ENCODE peak calls at places on chromosomes 12 and 14, in nine cellular contexts. U, C, M, X, R, D, J, L and N are unnamed samples. For H3K4me1, the result is how much of the 10 kb centered on the place peaks cover.

GRCh38 chr14:61475316-61475715 is 153.9 kb downstream of the PRKCH start:
- DNase-seq in C (peak), L (no peak), U (peak), M (no peak), J (no peak), R (no peak), D (no peak), X (no peak), N (no peak)

GRCh38 chr14:64113279-64113678 is 180.9 kb downstream of the ESR2 start:
- DNase-seq in C (no peak), D (peak), J (no peak), X (peak), U (no peak), M (peak), R (no peak), L (peak), N (no peak)

GRCh38 chr12:51389302-51389999 is 1.8 kb downstream of the GALNT6 start:
- DNase-seq in X (no peak), R (no peak), L (no peak), J (no peak), U (peak), M (peak), D (no peak), C (no peak), N (no peak)

GRCh38 chr12:16389594-16389993 is 42.1 kb downstream of the MGST1 start:
- DNase-seq in L (no peak), D (no peak), J (no peak), R (no peak), U (peak), M (no peak), X (no peak), C (no peak), N (no peak)

GRCh38 chr12:2654311-2654710 is 140.5 kb upstream of the FKBP4 start:
- DNase-seq in M (no peak), D (no peak), R (no peak), J (no peak), X (no peak), U (no peak), L (no peak), C (no peak), N (no peak)

GRCh38 chr12:105764216-105764835 is 374.4 kb downstream of the NUAK1 start:
- DNase-seq in L (no peak), J (no peak), R (no peak), U (no peak), D (no peak), M (no peak), C (no peak), X (no peak), N (no peak)

GRCh38 chr12:121009744-121010143 is 6.5 kb downstream of the C12orf43 start:
- DNase-seq in C (peak), J (no peak), X (no peak), D (peak), L (peak), U (peak), R (no peak), M (no peak), N (no peak)

GRCh38 chr12:130742716-130743115 is 26.6 kb upstream of the RIMBP2 start:
- DNase-seq in J (no peak), D (no peak), U (no peak), C (no peak), M (no peak), L (no peak), X (no peak), R (no peak), N (no peak)

GRCh38 chr12:19719650-19720049 is 280.4 kb downstream of the AEBP2 start:
- DNase-seq in X (no peak), M (no peak), U (no peak), D (no peak), L (no peak), J (no peak), R (no peak), C (no peak), N (no peak)

GRCh38 chr12:69475237-69475984 is 5.2 kb downstream of the FRS2 start:
- DNase-seq in C (peak), X (peak), D (no peak), L (no peak), J (no peak), U (peak), R (no peak), M (no peak), N (no peak)

GRCh38 chr14:51182166-51182565 is 57.9 kb upstream of the TMX1 start:
- DNase-seq in R (no peak), J (no peak), X (no peak), D (no peak), C (peak), M (no peak), U (no peak), L (no peak), N (no peak)

GRCh38 chr12:49623142-49623899 is at the start of gene PRPF40B:
- DNase-seq in R (peak), U (peak), X (peak), J (peak), D (peak), C (peak), L (peak), M (peak), N (peak)

GRCh38 chr12:57729321-57729844 is 9.2 kb downstream of the AGAP2 start:
- DNase-seq in U (no peak), C (no peak), M (no peak), J (no peak), X (no peak), R (no peak), D (no peak), L (no peak), N (no peak)

GRCh38 chr12:96720363-96720705 is 186.7 kb upstream of the NEDD1 start:
- DNase-seq in X (peak), C (peak), D (peak), U (no peak), M (no peak), L (peak), J (no peak), R (no peak), N (peak)

GRCh38 chr12:110935588-110935987 is 15.2 kb upstream of the MYL2 start:
- DNase-seq in M (no peak), L (no peak), U (no peak), X (no peak), D (no peak), J (no peak), R (no peak), C (no peak), N (no peak)
- H3K27ac ChIP-seq in M (no peak), L (no peak), U (no peak), X (no peak), D (no peak), J (no peak), R (no peak), C (peak), N (no peak)

GRCh38 chr12:113422929-113423669 is 919 bp downstream of the SDSL start:
- DNase-seq in D (peak), J (no peak), M (no peak), X (no peak), R (no peak), U (peak), L (no peak), C (no peak), N (no peak)

GRCh38 chr12:113424915-113425823 is 3.0 kb downstream of the SDSL start:
- DNase-seq in D (peak), M (peak), R (no peak), U (peak), J (no peak), L (no peak), X (peak), C (peak), N (peak)

GRCh38 chr12:113420996-113421595 is 1.1 kb upstream of the SDSL start:
- DNase-seq in U (no peak), J (no peak), R (no peak), L (no peak), C (no peak), X (no peak), M (no peak), D (no peak), N (no peak)

GRCh38 chr12:113425960-113426453 is 3.8 kb downstream of the SDSL start:
- DNase-seq in J (no peak), U (no peak), L (no peak), M (no peak), R (no peak), D (no peak), X (no peak), C (no peak), N (no peak)

GRCh38 chr12:113422030-113422900 is at the start of gene SDSL:
- DNase-seq in U (peak), L (peak), C (peak), D (peak), X (peak), M (peak), R (peak), J (peak), N (peak)
- TF ChIP-seq POLR2A in U (no peak), L (peak), C (peak), D (peak), X (peak), M (no peak), R (no peak), J (no peak), N (no peak)

DNA sequence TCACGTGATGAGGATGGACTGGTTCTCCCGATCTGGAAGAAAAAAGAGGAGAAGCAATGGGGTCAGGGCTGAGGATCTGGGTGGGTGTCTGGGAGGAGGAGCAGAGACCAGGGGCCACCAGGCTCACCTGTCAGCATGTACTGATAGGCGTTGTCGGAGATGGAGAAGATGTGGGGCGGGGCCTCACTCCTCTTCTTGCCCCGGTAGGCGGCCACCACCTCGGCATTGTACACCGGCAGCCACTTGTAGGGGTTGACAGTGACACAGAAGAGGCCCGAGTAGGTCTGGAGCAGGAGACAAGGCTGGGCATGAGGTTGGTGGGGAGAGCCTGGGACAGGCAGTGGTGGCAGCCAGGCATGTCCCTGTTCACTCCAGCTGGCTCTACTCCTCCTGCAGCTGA is 3.0 kb downstream of the MYH6 start:
- DNase-seq in U (no peak), M (no peak), R (no peak), X (no peak), D (no peak), C (no peak), L (no peak), J (no peak), N (peak)
- H3K4me1 ChIP-seq in U (under half), M (under half), R (under half), X (under half), D (under half), C (under half), L (under half), J (under half), N (under half)

GRCh38 chr12:104627231-104627974 is 170.7 kb downstream of the CHST11 start:
- DNase-seq in R (no peak), J (no peak), C (no peak), U (no peak), D (no peak), X (no peak), M (no peak), L (no peak), N (no peak)
- H3K27ac ChIP-seq in R (no peak), J (no peak), C (no peak), U (no peak), D (no peak), X (no peak), M (no peak), L (no peak), N (no peak)

GRCh38 chr12:31591308-31591901 is 469 bp upstream of the DENND5B start:
- DNase-seq in J (peak), C (peak), D (peak), R (peak), L (peak), U (no peak), X (peak), M (peak), N (no peak)
- TF ChIP-seq POLR2A in J (no peak), C (peak), D (no peak), R (no peak), L (no peak), U (no peak), X (no peak), M (no peak), N (no peak)

DNA sequence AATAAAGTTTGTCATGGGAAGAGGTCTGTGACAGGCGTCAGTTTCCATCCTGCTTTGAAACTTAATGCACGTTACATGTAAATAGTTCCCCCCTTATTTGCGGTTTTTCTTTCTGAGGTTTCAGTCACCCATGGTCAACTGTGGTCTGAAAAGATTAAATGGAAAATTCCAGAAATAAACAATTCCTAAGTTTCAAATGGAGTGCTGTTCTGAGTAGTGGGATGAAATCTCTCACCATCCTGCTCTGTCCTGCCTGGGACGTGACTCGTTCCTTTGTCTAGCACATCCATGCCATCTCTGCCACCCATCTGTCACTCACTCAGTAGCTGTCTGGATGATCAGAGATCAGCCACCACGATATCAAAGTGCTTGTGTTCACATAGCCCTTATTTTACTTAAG is 51.3 kb upstream of the DICER1 start:
- DNase-seq in D (no peak), L (no peak), C (no peak), J (no peak), M (no peak), X (no peak), R (no peak), U (no peak), N (no peak)
- H3K4me1 ChIP-seq in D (under half), L (under half), C (under half), J (under half), M (under half), X (under half), R (under half), U (under half), N (under half)

GRCh38 chr14:68461086-68461485 is 331.8 kb downstream of the ZFP36L1 start:
- DNase-seq in C (no peak), M (no peak), L (no peak), U (no peak), J (no peak), D (no peak), X (no peak), R (no peak), N (no peak)

GRCh38 chr14:68460541-68460940 is 332.3 kb downstream of the ZFP36L1 start:
- DNase-seq in C (no peak), X (no peak), L (no peak), M (no peak), J (no peak), U (no peak), R (no peak), D (no peak), N (peak)

GRCh38 chr14:68459480-68460136 is 333.3 kb downstream of the ZFP36L1 start:
- DNase-seq in M (no peak), C (no peak), L (no peak), J (no peak), X (no peak), R (no peak), D (no peak), U (no peak), N (no peak)

GRCh38 chr14:68458253-68458652 is 334.6 kb downstream of the ZFP36L1 start:
- DNase-seq in J (no peak), U (no peak), C (no peak), R (no peak), D (no peak), L (no peak), M (no peak), X (no peak), N (no peak)

GRCh38 chr14:68458840-68459469 is 333.9 kb downstream of the ZFP36L1 start:
- DNase-seq in J (peak), L (peak), M (no peak), C (peak), D (peak), X (peak), U (peak), R (peak), N (peak)
- H3K27ac ChIP-seq in J (peak), L (peak), M (no peak), C (peak), D (peak), X (peak), U (peak), R (peak), N (no peak)

GRCh38 chr14:91352101-91352500 is 65.5 kb downstream of the CCDC88C start:
- DNase-seq in X (no peak), J (peak), M (peak), D (no peak), U (no peak), R (no peak), L (no peak), C (no peak), N (peak)

GRCh38 chr14:91352696-91353692 is 64.6 kb downstream of the CCDC88C start:
- DNase-seq in D (no peak), U (no peak), M (no peak), J (no peak), R (no peak), X (no peak), L (no peak), C (no peak), N (no peak)

GRCh38 chr14:91350483-91350812 is 67.2 kb downstream of the CCDC88C start:
- DNase-seq in X (no peak), J (no peak), R (no peak), M (no peak), L (no peak), C (no peak), U (no peak), D (no peak), N (no peak)

GRCh38 chr14:91350813-91351507 is 66.7 kb downstream of the CCDC88C start:
- DNase-seq in M (no peak), U (no peak), D (no peak), X (no peak), J (no peak), R (no peak), C (no peak), L (no peak), N (no peak)

GRCh38 chr14:91351508-91351853 is 66.1 kb downstream of the CCDC88C start:
- DNase-seq in X (no peak), U (no peak), M (no peak), J (no peak), C (no peak), D (no peak), L (no peak), R (no peak), N (no peak)
- TF ChIP-seq POLR2A in X (no peak), U (no peak), M (no peak), J (no peak), C (no peak), D (no peak), L (no peak), R (no peak), N (no peak)

GRCh38 chr12:124553862-124554428 is 13.5 kb downstream of the NCOR2 start:
- DNase-seq in C (no peak), R (no peak), M (no peak), D (no peak), L (no peak), U (no peak), J (peak), X (no peak), N (no peak)
- H3K4me1 ChIP-seq in C (under half), R (half or more), M (half or more), D (half or more), L (under half), U (under half), J (under half), X (under half), N (half or more)

GRCh38 chr14:30706704-30707103 is 84.6 kb downstream of the SCFD1 start:
- DNase-seq in R (no peak), U (no peak), D (no peak), J (no peak), M (no peak), L (no peak), X (no peak), C (no peak), N (no peak)
- H3K27ac ChIP-seq in R (no peak), U (no peak), D (no peak), J (no peak), M (no peak), L (no peak), X (no peak), C (no peak), N (no peak)